ENCODE peak calls at places on chromosomes 1 and 21, in four cellular contexts. K is mesothelial cell of epicardium, E is thyroid gland, A is transverse colon. X is an unnamed sample.

GRCh38 chr21:38487906-38488639 is 10.2 kb downstream of the ERG start:
- DNase-seq in A (no peak), K (no peak), E (no peak), X (no peak)

GRCh38 chr1:65002508-65003315 is 36.4 kb upstream of the JAK1 start:
- DNase-seq in K (peak; percentile 55), E (peak; percentile 88), A (peak; percentile 78), X (peak; percentile 63)

GRCh38 chr21:39885119-39885848 is 18.0 kb downstream of the PCP4 start:
- DNase-seq in E (peak; percentile 94), K (no peak), A (peak; percentile 24), X (no peak)

GRCh38 chr1:100606438-100606837 is 68.5 kb downstream of the GPR88 start:
- DNase-seq in E (no peak), A (peak; percentile 17), K (no peak), X (peak; percentile 7)

GRCh38 chr1:226644541-226645176 is 94.4 kb downstream of the ITPKB start:
- DNase-seq in A (no peak), E (no peak), K (no peak), X (no peak)

GRCh38 chr1:60948486-60948885 is 133.9 kb upstream of the NFIA start:
- DNase-seq in A (no peak), K (no peak), E (peak; percentile 54), X (no peak)

GRCh38 chr1:78102082-78102481 is 56.3 kb downstream of the GIPC2 start:
- DNase-seq in K (no peak), E (no peak), A (no peak), X (no peak)

GRCh38 chr1:173112129-173112528 is 61.4 kb upstream of the TNFSF18 start:
- DNase-seq in A (no peak), E (no peak), K (no peak), X (no peak)

GRCh38 chr1:6872573-6873261 is 87.5 kb downstream of the CAMTA1 start:
- DNase-seq in E (no peak), A (no peak), K (no peak), X (no peak)

GRCh38 chr1:17564458-17565393 is 25.2 kb downstream of the ARHGEF10L start:
- DNase-seq in E (peak; percentile 70), A (peak; percentile 70), K (no peak), X (no peak)

GRCh38 chr1:232192781-232193450 is 437.0 kb downstream of the SIPA1L2 start:
- DNase-seq in K (no peak), A (no peak), E (no peak), X (no peak)

GRCh38 chr1:232566093-232566492 is 63.8 kb downstream of the SIPA1L2 start:
- DNase-seq in E (no peak), A (no peak), K (no peak), X (no peak)

GRCh38 chr21:14737922-14738321 is 191.8 kb upstream of the SAMSN1 start:
- DNase-seq in E (no peak), K (no peak), A (peak; percentile 46), X (peak; percentile 7)

GRCh38 chr1:244735404-244735803 is 82.5 kb downstream of the DESI2 start:
- DNase-seq in K (no peak), E (no peak), A (no peak), X (no peak)

GRCh38 chr1:64680601-64681000 is 64.3 kb upstream of the RAVER2 start:
- DNase-seq in A (no peak), K (no peak), E (no peak), X (no peak)

GRCh38 chr1:21854751-21855131 is 42.7 kb downstream of the LDLRAD2 start:
- DNase-seq in A (no peak), K (no peak), E (no peak), X (no peak)

GRCh38 chr1:15834406-15835204 is 12.9 kb upstream of the SPEN start:
- DNase-seq in E (peak; percentile 86), K (peak; percentile 79), A (peak; percentile 92), X (peak; percentile 89)

GRCh38 chr1:203572134-203572625 is 54.5 kb upstream of the ATP2B4 start:
- DNase-seq in A (no peak), E (no peak), K (no peak), X (peak; percentile 53)

GRCh38 chr1:84141177-84142003 is 2.7 kb upstream of the PRKACB start:
- DNase-seq in A (no peak), K (no peak), E (no peak), X (no peak)

GRCh38 chr1:45843474-45843905 is 40.1 kb downstream of the MAST2 start:
- DNase-seq in E (no peak), A (no peak), K (no peak), X (no peak)

GRCh38 chr1:59290173-59290954 is 6.5 kb upstream of the FGGY start:
- DNase-seq in K (no peak), A (peak; percentile 52), E (peak; percentile 54), X (peak; percentile 30)

GRCh38 chr1:38812981-38813380 is 46.6 kb downstream of the RRAGC start:
- DNase-seq in K (no peak), A (no peak), E (no peak), X (no peak)

GRCh38 chr1:107771377-107771776 is 193.6 kb downstream of the VAV3 start:
- DNase-seq in K (no peak), A (no peak), E (no peak), X (no peak)

GRCh38 chr1:225464851-225465792 is 37.3 kb upstream of the LBR start:
- DNase-seq in K (no peak), E (no peak), A (no peak), X (no peak)

DNA sequence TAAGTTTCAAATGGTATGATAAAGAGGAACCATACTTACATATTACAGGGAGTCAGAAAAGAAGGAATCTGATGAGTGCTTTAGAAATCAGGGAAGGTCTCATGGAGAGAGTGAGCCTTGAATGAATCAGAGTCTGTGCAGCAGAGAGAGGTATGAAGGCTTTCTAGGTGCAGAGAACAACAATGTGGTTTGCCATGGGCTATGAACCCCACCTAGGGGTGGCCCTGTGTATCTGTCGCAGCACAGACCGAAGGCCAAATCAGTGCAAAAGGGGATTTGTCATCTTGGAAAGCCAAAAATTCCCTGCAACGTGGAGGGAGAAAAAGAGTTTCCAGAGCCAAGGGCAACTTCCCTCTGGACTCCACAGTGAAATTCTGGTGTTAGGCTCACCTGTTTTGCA is 3.5 kb downstream of the PAPPA2 start:
- DNase-seq in E (no peak), A (no peak), K (no peak), X (peak; percentile 23)
- TF ChIP-seq CTCF in E (no peak), A (no peak), K (no peak), X (peak; percentile 55)

GRCh38 chr21:34913786-34914185 is 135.3 kb downstream of the RUNX1 start:
- DNase-seq in A (no peak), K (no peak), E (no peak), X (no peak)

GRCh38 chr21:34911360-34911759 is 137.7 kb downstream of the RUNX1 start:
- DNase-seq in A (no peak), K (no peak), E (no peak), X (no peak)

GRCh38 chr21:34914239-34914638 is 134.9 kb downstream of the RUNX1 start:
- DNase-seq in K (no peak), E (no peak), A (no peak), X (no peak)

GRCh38 chr21:34910396-34910795 is 138.7 kb downstream of the RUNX1 start:
- DNase-seq in E (peak; percentile 90), K (no peak), A (no peak), X (no peak)

GRCh38 chr21:34912022-34912933 is 136.8 kb downstream of the RUNX1 start:
- DNase-seq in K (no peak), A (no peak), E (no peak), X (no peak)
- TF ChIP-seq CTCF in K (no peak), A (no peak), E (no peak), X (no peak)

GRCh38 chr1:150364231-150365003 is 470 bp downstream of the RPRD2 start:
- DNase-seq in E (peak; percentile 85), K (peak; percentile 68), A (peak; percentile 82), X (peak; percentile 82)
- TF ChIP-seq CTCF in E (peak; percentile 5), K (no peak), A (no peak), X (no peak)

DNA sequence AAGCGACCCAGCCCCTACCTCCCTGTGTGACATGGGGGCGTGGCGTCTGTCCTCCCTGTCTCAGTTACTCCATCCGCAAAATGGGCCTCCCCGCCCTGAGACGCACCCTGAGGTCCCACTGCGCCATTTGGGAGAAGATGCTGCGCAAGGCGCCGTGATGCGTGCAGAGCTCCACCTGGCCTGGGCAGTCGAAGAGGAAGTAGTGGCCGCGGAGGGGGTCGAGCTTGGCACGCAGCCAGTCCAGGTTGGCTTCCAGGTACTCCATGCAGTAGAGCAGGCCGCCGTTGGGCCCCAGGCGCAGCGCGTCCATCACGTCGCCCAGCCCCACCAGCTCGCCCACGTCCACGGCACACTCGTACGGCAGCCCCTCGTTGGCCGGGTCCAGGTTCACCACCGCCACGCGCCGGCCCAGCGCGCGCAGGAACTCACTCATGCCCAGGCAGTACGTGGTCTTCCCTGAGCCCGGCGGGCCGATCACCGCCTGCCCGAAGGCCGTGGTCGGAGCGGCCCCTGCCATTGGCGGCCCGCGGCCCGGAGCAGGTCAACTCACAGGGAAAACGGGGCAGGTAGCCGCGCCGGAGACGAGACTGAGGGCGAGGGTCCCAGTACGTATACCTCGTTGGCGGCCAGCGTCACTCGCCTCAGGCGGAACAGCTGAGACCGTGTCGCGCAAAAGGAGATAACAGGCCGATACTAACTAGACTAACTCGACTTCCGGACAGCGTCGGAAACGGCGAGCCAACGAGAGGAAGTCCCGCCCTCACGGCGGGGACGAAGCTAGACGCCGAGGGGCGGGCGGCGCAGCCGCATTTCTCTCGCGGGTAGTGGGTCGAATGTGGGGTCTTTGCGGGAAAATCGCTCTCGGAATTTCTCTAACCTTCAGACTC is at the start of gene GPN2:
- DNase-seq in K (peak; percentile 43), E (peak; percentile 73), A (peak; percentile 82), X (peak; percentile 65)
- TF ChIP-seq CTCF in K (no peak), E (no peak), A (no peak), X (no peak)

GRCh38 chr21:19950347-19950746 is 1047.9 kb upstream of the NCAM2 start:
- DNase-seq in K (no peak), A (no peak), E (no peak), X (no peak)
- TF ChIP-seq CTCF in K (no peak), A (no peak), E (no peak), X (no peak)

GRCh38 chr1:221742555-221743415 is 896 bp upstream of the DUSP10 start:
- DNase-seq in E (peak; percentile 86), A (peak; percentile 89), K (peak; percentile 42), X (peak; percentile 76)
- TF ChIP-seq CTCF in E (no peak), A (no peak), K (no peak), X (peak; percentile 14)

DNA sequence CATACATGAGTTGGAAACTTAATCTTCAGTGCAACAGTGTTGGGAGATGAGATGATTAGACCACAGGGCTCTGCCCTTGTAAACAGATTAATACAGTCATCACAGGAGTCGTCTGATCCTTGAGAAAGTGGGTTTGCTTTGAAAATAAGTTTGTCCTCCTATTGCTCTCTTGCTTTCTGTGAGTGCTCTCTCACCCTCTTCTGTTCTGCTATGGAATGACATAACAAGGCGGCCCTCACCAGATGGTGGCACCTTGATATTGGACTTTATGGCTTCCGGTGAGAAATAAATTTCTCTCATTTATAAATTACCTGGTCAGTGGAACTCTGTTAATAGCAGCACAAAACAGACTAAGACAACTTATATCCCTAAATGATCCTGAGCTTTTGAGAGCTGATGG is 353.6 kb downstream of the BRINP3 start:
- DNase-seq in K (no peak), A (no peak), E (no peak), X (no peak)
- TF ChIP-seq CTCF in K (no peak), A (no peak), E (no peak), X (no peak)